ENCODE peak calls at places on chromosomes 4 and X, in five cellular contexts. C is T follicular helper cell, Y is D341Med, H is IMR-90, S is tibial artery. W is an unnamed sample.

GRCh38 chr4:187993827-187994226 is 1.7 kb upstream of the ZFP42 start:
- DNase-seq in C (no peak), S (no peak), H (peak; percentile 16), Y (no peak), W (peak; percentile 72)

GRCh38 chr4:117949621-117950020 is 84.7 kb upstream of the NDST3 start:
- DNase-seq in C (no peak), S (no peak), Y (no peak), H (no peak), W (no peak)

GRCh38 chrX:151974336-151975227 is at the start of gene GABRE:
- DNase-seq in S (peak; percentile 31), H (no peak), C (no peak), Y (no peak), W (peak; percentile 44)

GRCh38 chr4:57640391-57641100 is 530.4 kb upstream of the IGFBP7 start:
- DNase-seq in C (no peak), Y (no peak), S (no peak), H (no peak), W (peak; percentile 32)

GRCh38 chrX:110133735-110134370 is 130.9 kb downstream of the TMEM164 start:
- DNase-seq in S (no peak), Y (no peak), H (no peak), C (no peak), W (no peak)

GRCh38 chrX:22424919-22425318 is 152.2 kb downstream of the CBLL2 start:
- DNase-seq in Y (no peak), C (no peak), S (no peak), H (no peak), W (no peak)

GRCh38 chrX:104137496-104137895 is 19.3 kb downstream of the SLC25A53 start:
- DNase-seq in Y (no peak), S (no peak), C (no peak), H (no peak), W (no peak)

GRCh38 chrX:70476166-70476933 is 31.7 kb downstream of the DLG3 start:
- DNase-seq in Y (no peak), S (no peak), C (no peak), H (no peak), W (peak; percentile 43)

GRCh38 chrX:153580700-153581386 is 18.1 kb downstream of the CCNQ start:
- DNase-seq in H (no peak), S (no peak), C (no peak), Y (no peak), W (peak; percentile 61)

GRCh38 chr4:22170353-22170752 is 221.8 kb upstream of the KCNIP4 start:
- DNase-seq in Y (no peak), S (no peak), C (no peak), H (peak; percentile 60), W (no peak)

GRCh38 chrX:68180501-68181061 is 252.7 kb downstream of the OPHN1 start:
- DNase-seq in S (no peak), C (no peak), Y (no peak), H (no peak), W (no peak)

GRCh38 chrX:35076061-35076460 is 133.5 kb downstream of the FAM47B start:
- DNase-seq in Y (no peak), H (no peak), S (no peak), C (no peak), W (peak; percentile 42)

GRCh38 chrX:96591418-96591817 is 93.2 kb upstream of the DIAPH2 start:
- DNase-seq in C (no peak), H (no peak), S (no peak), Y (no peak), W (no peak)

GRCh38 chr4:122914292-122914904 is 8.0 kb downstream of the NUDT6 start:
- DNase-seq in C (no peak), S (no peak), H (peak; percentile 68), Y (peak; percentile 39), W (no peak)

GRCh38 chr4:166324321-166324720 is 451.3 kb downstream of the TLL1 start:
- DNase-seq in S (no peak), C (no peak), Y (peak; percentile 43), H (no peak), W (peak; percentile 42)

GRCh38 chr4:152348670-152349069 is 187.2 kb downstream of the FBXW7 start:
- DNase-seq in Y (no peak), S (no peak), C (no peak), H (no peak), W (no peak)

GRCh38 chr4:2417196-2417764 is 1.2 kb downstream of the ZFYVE28 start:
- DNase-seq in S (no peak), H (no peak), Y (peak; percentile 82), C (no peak), W (no peak)

GRCh38 chrX:140709421-140709846 is at the start of gene LINC00632:
- DNase-seq in H (no peak), Y (no peak), S (no peak), C (no peak), W (no peak)

GRCh38 chrX:13220916-13221315 is 98.9 kb downstream of the ATXN3L start:
- DNase-seq in Y (no peak), H (peak; percentile 84), S (no peak), C (no peak), W (no peak)

GRCh38 chr4:17142232-17142711 is 243.8 kb upstream of the LDB2 start:
- DNase-seq in Y (no peak), C (no peak), H (peak; percentile 98), S (no peak), W (no peak)

GRCh38 chrX:153647461-153648357 is 706 bp downstream of the DUSP9 start:
- DNase-seq in Y (peak; percentile 9), C (no peak), S (no peak), H (no peak), W (peak; percentile 25)

GRCh38 chr4:47531241-47531953 is 46.3 kb downstream of the ATP10D start:
- DNase-seq in Y (no peak), C (no peak), S (no peak), H (peak; percentile 90), W (no peak)

GRCh38 chrX:9708923-9709553 is 56.6 kb downstream of the GPR143 start:
- DNase-seq in H (peak; percentile 55), C (peak; percentile 72), Y (peak; percentile 76), S (peak; percentile 45), W (peak; percentile 67)

GRCh38 chrX:81708506-81708905 is 506.6 kb downstream of the SH3BGRL start:
- DNase-seq in C (no peak), S (no peak), H (no peak), Y (no peak), W (no peak)

GRCh38 chrX:118164138-118164537 is 47.5 kb upstream of the KLHL13 start:
- DNase-seq in H (peak; percentile 48), S (no peak), C (no peak), Y (no peak), W (no peak)

GRCh38 chr4:4986856-4987255 is 32.4 kb downstream of the CYTL1 start:
- DNase-seq in H (no peak), Y (no peak), C (no peak), S (no peak), W (no peak)

GRCh38 chr4:40750461-40751258 is 905 bp downstream of the NSUN7 start:
- DNase-seq in Y (no peak), H (no peak), C (no peak), S (no peak), W (peak; percentile 42)

GRCh38 chrX:103475381-103475780 is 43.9 kb downstream of the RAB40A start:
- DNase-seq in H (peak; percentile 63), S (no peak), Y (no peak), C (no peak), W (no peak)

GRCh38 chrX:333611-334311 is 15.2 kb upstream of the GTPBP6 start:
- DNase-seq in H (no peak), C (no peak), S (no peak), Y (no peak), W (no peak)

GRCh38 chr4:109990307-109991257 is 77.9 kb downstream of the EGF start:
- DNase-seq in H (no peak), C (no peak), S (no peak), Y (no peak), W (no peak)

GRCh38 chr4:173508386-173509002 is 21.5 kb downstream of the HAND2 start:
- DNase-seq in H (no peak), C (no peak), Y (no peak), S (peak; percentile 19), W (no peak)

GRCh38 chrX:9204560-9204959 is 170.6 kb upstream of the FAM9B start:
- DNase-seq in S (no peak), C (no peak), H (peak; percentile 55), Y (no peak), W (no peak)

GRCh38 chrX:11944486-11944885 is 186.4 kb downstream of the MSL3 start:
- DNase-seq in S (no peak), H (peak; percentile 64), C (no peak), Y (peak; percentile 57), W (peak; percentile 66)

GRCh38 chr4:74088396-74088795 is 10.6 kb downstream of the CXCL2 start:
- DNase-seq in H (no peak), Y (no peak), C (no peak), S (no peak), W (no peak)

GRCh38 chr4:149719806-149720205 is 95.8 kb downstream of the IQCM start:
- DNase-seq in H (no peak), Y (no peak), C (no peak), S (no peak), W (no peak)

W was measured in H9.